ENCODE peak calls at places on chromosome 16, in five cellular contexts. B, A, H, T and I are unnamed samples.

GRCh38 chr16:34803683-34804416 is 1344.4 kb downstream of the TP53TG3F start:
- DNase-seq in B (no peak), A (no peak), H (no peak), T (no peak), I (peak)

GRCh38 chr16:55552621-55553020 is 13.9 kb upstream of the CAPNS2 start:
- DNase-seq in B (no peak), A (no peak), H (no peak), T (no peak), I (no peak)

GRCh38 chr16:20674684-20675487 is 22.6 kb downstream of the ACSM1 start:
- DNase-seq in B (peak), A (no peak), H (peak), T (no peak), I (no peak)

GRCh38 chr16:27349276-27349675 is 35.5 kb downstream of the IL4R start:
- DNase-seq in B (no peak), A (no peak), H (no peak), T (no peak), I (no peak)

GRCh38 chr16:78689031-78689430 is 589.6 kb downstream of the WWOX start:
- DNase-seq in B (no peak), A (no peak), H (peak), T (no peak), I (no peak)

GRCh38 chr16:26838931-26839330 is 227.8 kb upstream of the C16orf82 start:
- DNase-seq in B (no peak), A (no peak), H (no peak), T (no peak), I (no peak)

GRCh38 chr16:57115148-57115503 is 22.7 kb downstream of the CPNE2 start:
- DNase-seq in B (no peak), A (no peak), H (no peak), T (no peak), I (no peak)

GRCh38 chr16:11024333-11025053 is 80.1 kb downstream of the CLEC16A start:
- DNase-seq in B (no peak), A (peak), H (peak), T (no peak), I (no peak)

GRCh38 chr16:58040496-58040846 is 14.9 kb downstream of the MMP15 start:
- DNase-seq in B (no peak), A (no peak), H (no peak), T (no peak), I (peak)

GRCh38 chr16:11349599-11350276 is 4.5 kb downstream of the RMI2 start:
- DNase-seq in B (no peak), A (no peak), H (no peak), T (no peak), I (no peak)

GRCh38 chr16:35565626-35566025 is 2106.2 kb downstream of the TP53TG3F start:
- DNase-seq in B (no peak), A (no peak), H (no peak), T (no peak), I (no peak)

GRCh38 chr16:1333854-1334719 is 642 bp downstream of the BAIAP3 start:
- DNase-seq in B (no peak), A (no peak), H (no peak), T (no peak), I (no peak)

GRCh38 chr16:89054261-89054661 is 39.4 kb upstream of the ACSF3 start:
- DNase-seq in B (no peak), A (no peak), H (no peak), T (no peak), I (no peak)

GRCh38 chr16:56424791-56425438 is 430 bp downstream of the AMFR start:
- DNase-seq in B (peak), A (no peak), H (no peak), T (no peak), I (peak)

GRCh38 chr16:81838794-81839193 is 59.7 kb downstream of the PLCG2 start:
- DNase-seq in B (no peak), A (peak), H (no peak), T (peak), I (no peak)

GRCh38 chr16:85902366-85903155 is 3.6 kb downstream of the IRF8 start:
- DNase-seq in B (no peak), A (no peak), H (no peak), T (peak), I (no peak)

GRCh38 chr16:89217388-89218191 is at the start of gene ZNF778:
- DNase-seq in B (peak), A (peak), H (peak), T (peak), I (peak)

GRCh38 chr16:77273-77806 is 685 bp upstream of the MPG start:
- DNase-seq in B (peak), A (no peak), H (peak), T (no peak), I (peak)

GRCh38 chr16:62596101-62596500 is 559.9 kb upstream of the CDH8 start:
- DNase-seq in B (no peak), A (no peak), H (no peak), T (no peak), I (no peak)

GRCh38 chr16:27918755-27919154 is 144.8 kb downstream of the GSG1L start:
- DNase-seq in B (no peak), A (peak), H (no peak), T (no peak), I (no peak)

GRCh38 chr16:634996-635395 is 1.1 kb downstream of the METTL26 start:
- DNase-seq in B (no peak), A (no peak), H (no peak), T (no peak), I (no peak)

GRCh38 chr16:70746040-70746707 is 54.8 kb downstream of the VAC14 start:
- DNase-seq in B (peak), A (peak), H (peak), T (no peak), I (peak)

GRCh38 chr16:22232277-22233049 is 26.4 kb downstream of the EEF2K start:
- DNase-seq in B (no peak), A (peak), H (peak), T (no peak), I (no peak)

GRCh38 chr16:11497851-11498289 is 88.8 kb downstream of the LITAF start:
- DNase-seq in B (no peak), A (peak), H (peak), T (no peak), I (no peak)

GRCh38 chr16:668519-669171 is 713 bp downstream of the RHOT2 start:
- DNase-seq in B (peak), A (no peak), H (no peak), T (no peak), I (peak)

GRCh38 chr16:65278874-65279273 is 157.0 kb upstream of the CDH11 start:
- DNase-seq in B (no peak), A (no peak), H (no peak), T (no peak), I (no peak)

GRCh38 chr16:77548766-77549165 is 113.9 kb upstream of the ADAMTS18 start:
- DNase-seq in B (no peak), A (no peak), H (no peak), T (no peak), I (no peak)

GRCh38 chr16:782263-782662 is 5.9 kb downstream of the RPUSD1 start:
- DNase-seq in B (no peak), A (no peak), H (no peak), T (no peak), I (no peak)

GRCh38 chr16:89288577-89288844 is 71.0 kb downstream of the ZNF778 start:
- DNase-seq in B (no peak), A (no peak), H (no peak), T (no peak), I (no peak)

GRCh38 chr16:11007714-11008240 is 63.4 kb downstream of the CLEC16A start:
- DNase-seq in B (no peak), A (no peak), H (no peak), T (no peak), I (no peak)

GRCh38 chr16:57128787-57129389 is 36.5 kb downstream of the CPNE2 start:
- DNase-seq in B (no peak), A (no peak), H (no peak), T (peak), I (no peak)

GRCh38 chr16:71929048-71929447 is 33.7 kb downstream of the IST1 start:
- DNase-seq in B (no peak), A (no peak), H (no peak), T (no peak), I (no peak)

GRCh38 chr16:89586853-89587252 is 11.3 kb downstream of the CPNE7 start:
- DNase-seq in B (peak), A (no peak), H (no peak), T (no peak), I (peak)

GRCh38 chr16:71439531-71439930 is 2.3 kb downstream of the TLE7 start:
- DNase-seq in B (no peak), A (no peak), H (no peak), T (no peak), I (no peak)

GRCh38 chr16:21611546-21612384 is 12.4 kb downstream of the METTL9 start:
- DNase-seq in B (peak), A (no peak), H (no peak), T (no peak), I (no peak)

DNA sequence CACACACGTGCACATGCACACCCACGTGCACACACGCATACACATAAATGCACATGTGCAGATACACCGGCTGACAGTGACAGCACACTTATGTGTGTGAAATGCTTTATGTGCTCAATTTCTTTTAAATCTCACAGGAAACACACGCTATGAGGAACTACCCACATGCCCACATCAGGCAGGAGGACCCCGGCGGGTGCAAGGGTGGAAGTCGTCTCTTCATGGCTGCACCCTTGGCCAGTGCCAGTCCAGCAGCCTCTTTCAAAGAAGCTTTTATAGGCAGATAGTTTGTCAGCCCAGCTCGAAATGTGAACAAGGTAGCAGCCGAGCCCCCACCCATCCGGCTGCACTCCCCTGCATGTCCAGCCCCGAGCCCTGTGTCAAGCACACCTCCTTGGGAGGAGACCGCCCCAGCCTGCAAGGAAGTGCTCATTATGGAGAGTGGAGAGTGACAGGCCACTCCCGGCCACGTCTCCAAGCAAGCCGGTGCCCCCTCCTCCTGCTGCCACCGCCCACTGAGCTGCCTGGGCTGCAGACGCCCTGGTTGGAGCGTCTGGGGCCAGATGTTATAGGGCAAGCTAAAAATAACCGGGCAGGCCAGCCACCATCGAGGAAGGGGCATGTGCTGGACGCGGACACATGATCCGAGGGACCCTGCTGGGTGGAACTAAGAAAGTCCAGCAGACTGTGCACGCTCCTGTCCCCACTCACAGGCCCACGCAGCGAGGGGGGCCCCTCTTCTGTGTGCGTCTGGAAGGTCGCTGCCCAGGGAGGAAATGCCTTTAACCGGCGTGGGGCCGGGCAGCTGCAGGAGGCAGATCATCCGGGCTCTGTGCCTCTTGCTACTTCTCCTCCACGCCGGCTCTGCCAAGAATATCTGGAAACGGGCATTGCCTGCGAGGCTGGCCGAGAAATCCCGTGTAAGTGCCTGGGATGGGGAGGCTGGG is at the start of gene WFDC1:
- DNase-seq in B (no peak), A (no peak), H (no peak), T (no peak), I (peak)
- TF ChIP-seq ZBTB33 in B (no peak), A (no peak), H (no peak), T (no peak), I (no peak)

GRCh38 chr16:50308237-50308965 is 42.0 kb downstream of the ADCY7 start:
- DNase-seq in B (no peak), A (no peak), H (no peak), T (no peak), I (peak)
- TF ChIP-seq ZBTB33 in B (no peak), A (no peak), H (no peak), T (no peak), I (no peak)

DNA sequence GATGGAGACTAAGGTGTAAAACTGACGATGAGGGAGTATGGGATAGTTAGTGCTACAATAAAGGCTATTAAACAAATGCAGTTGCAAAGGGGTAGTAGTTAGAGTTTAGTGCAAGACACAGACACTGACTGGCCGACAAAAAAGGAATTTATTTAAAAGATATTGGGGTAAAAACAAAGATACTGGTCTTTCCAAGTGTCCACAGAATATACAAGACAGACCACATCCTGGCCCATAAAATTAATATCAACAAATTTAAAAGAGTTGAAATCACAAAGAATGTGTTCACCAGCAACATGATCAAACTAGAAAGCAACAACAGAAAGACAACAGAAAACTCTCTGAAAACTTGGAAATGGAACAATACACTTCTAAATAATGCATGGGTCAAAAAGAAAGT is 54.7 kb downstream of the CFDP1 start:
- DNase-seq in B (no peak), A (no peak), H (no peak), T (no peak), I (no peak)
- TF ChIP-seq ZBTB33 in B (no peak), A (no peak), H (no peak), T (no peak), I (no peak)

DNA sequence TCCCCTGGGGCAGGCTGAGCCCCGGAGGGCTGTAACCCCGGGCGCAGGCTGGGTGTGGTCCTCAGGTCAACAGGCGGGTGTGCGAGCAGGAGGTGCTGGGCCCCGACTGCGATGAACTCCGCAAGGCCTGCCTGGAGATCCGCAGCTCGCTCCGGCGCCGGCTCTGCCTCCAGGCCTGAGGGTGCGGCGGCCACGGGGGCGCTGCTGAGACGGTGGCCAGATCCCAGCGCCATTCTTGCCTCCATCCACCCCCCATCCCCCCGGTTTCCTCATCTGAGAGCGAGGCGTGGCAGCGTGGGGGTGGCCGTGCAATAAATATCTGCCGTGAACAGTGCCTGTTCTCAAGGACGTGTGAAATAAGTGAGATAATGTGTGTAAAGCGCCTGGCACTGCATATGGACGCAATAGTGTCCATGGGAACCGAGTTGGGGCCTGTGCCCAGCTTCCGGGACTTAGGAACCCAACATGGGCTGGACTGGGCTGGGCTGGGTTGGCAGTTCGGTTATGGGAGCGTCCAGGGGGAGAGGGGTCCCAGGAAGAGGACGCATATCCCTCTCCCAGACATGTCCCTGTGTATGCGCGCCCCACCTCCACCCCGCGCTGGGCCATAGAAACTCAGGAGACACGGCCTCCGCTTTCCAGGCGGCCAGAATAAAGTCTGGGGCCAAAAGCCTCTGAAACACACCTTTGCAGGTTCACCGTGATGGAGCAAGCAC is 15.0 kb downstream of the ZNF213 start:
- DNase-seq in B (peak), A (no peak), H (no peak), T (no peak), I (peak)
- TF ChIP-seq ZBTB33 in B (peak), A (no peak), H (no peak), T (no peak), I (no peak)

GRCh38 chr16:84175351-84176081 is 11.3 kb downstream of the TAF1C start:
- DNase-seq in B (peak), A (no peak), H (peak), T (peak), I (peak)
- TF ChIP-seq ZBTB33 in B (peak), A (no peak), H (no peak), T (no peak), I (no peak)

DNA sequence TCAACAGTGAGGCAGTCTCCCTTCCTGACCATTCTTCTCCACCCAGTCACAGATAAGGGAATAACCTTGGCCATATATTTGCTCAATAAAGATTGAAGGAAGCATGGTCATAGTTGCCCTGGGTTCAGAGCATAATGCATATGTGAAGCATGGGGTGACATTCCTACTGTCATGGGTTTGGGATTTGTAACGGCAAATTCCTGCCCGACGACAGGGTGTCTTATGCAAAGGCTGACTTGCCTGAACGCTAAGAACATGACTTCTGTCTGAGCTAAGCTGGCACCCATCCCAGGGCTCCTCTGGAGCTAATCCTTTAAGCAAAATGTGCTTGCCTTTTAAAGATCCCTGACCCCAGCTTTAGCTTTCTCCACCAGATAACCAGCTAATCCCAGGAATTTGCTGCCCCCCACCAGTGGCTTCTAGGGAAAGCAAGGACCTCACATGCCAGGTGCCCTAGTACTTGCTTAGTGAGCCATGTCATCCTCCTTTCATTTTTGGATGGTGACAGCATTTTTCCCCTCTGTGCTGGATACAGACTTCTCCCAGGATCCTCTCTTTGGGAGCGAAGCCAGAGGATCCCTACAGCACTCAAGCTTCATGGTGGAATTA is 11.7 kb downstream of the SLC7A6OS start:
- DNase-seq in B (no peak), A (no peak), H (peak), T (no peak), I (no peak)
- TF ChIP-seq ZBTB33 in B (no peak), A (no peak), H (no peak), T (no peak), I (no peak)

DNA sequence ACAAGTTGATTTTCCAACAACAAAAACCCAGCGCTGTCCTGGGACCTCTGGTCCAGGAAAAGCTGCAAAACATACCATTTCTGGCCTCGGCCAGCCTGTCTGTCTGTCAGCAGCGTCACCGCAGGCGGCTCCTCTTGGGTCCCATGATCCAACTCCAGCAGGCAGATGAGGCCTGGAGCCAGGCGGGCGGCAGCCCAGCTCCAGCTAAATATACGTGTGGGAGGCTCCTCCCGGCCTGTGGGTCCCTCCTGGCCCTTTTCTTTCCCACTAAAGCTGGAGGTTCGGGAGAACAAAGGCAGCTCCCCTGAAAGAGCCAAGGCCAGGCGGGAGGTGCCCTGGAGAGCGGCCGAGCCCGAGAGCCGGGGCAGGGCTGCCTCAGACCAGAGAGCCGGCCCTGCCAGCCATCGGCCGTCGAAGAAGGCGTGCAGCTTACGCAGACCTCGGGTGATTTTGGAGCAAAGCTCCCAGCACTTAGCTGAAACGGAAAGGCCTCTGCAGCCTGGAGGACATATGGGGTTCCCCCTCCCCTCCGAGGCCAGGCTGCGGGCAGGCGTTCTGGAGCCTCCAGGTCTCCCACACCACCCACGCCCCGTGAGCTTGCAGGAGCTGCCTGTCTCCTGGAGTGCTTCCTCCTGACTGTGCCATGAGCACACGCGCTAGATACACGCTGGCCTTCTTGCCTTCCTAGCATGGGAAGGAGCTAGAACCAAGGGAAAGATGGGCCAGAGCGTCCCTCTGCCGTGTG is 19.9 kb upstream of the JPH3 start:
- DNase-seq in B (no peak), A (no peak), H (no peak), T (no peak), I (peak)
- TF ChIP-seq ZBTB33 in B (no peak), A (no peak), H (no peak), T (no peak), I (no peak)